ENCODE peak calls at places on chromosomes 16 and 17, in five cellular contexts. H is GM12878, W is upper lobe of left lung, N is HepG2, A is K562. Z is an unnamed sample.

GRCh38 chr16:648071-648785 is 937 bp upstream of the WDR90 start:
- ATAC-seq in H (peak), W (no peak), N (peak), A (no peak), Z (no peak)

GRCh38 chr17:67639555-67639954 is 78.2 kb upstream of the NOL11 start:
- ATAC-seq in H (no peak), W (no peak), N (peak), A (no peak), Z (no peak)

GRCh38 chr17:64085650-64086005 is 44.3 kb downstream of the ERN1 start:
- ATAC-seq in H (no peak), W (no peak), N (no peak), A (peak), Z (no peak)

GRCh38 chr16:49639739-49640388 is 216.0 kb downstream of the ZNF423 start:
- ATAC-seq in H (no peak), W (peak), N (peak), A (no peak), Z (peak)

GRCh38 chr16:11245988-11246387 is 10.0 kb downstream of the SOCS1 start:
- ATAC-seq in H (peak), W (no peak), N (no peak), A (no peak), Z (no peak)

GRCh38 chr17:79801156-79802038 is 4.5 kb upstream of the CBX8 start:
- ATAC-seq in H (no peak), W (no peak), N (peak), A (no peak), Z (no peak)

GRCh38 chr16:616771-617586 is 13.8 kb upstream of the WFIKKN1 start:
- ATAC-seq in H (no peak), W (peak), N (peak), A (no peak), Z (no peak)

GRCh38 chr16:88453217-88453531 is at the start of gene ZFPM1:
- ATAC-seq in H (no peak), W (no peak), N (peak), A (no peak), Z (no peak)

GRCh38 chr16:15988268-15989013 is 39.0 kb downstream of the ABCC1 start:
- ATAC-seq in H (no peak), W (no peak), N (no peak), A (peak), Z (peak)

GRCh38 chr16:24729967-24730815 is 740 bp downstream of the TNRC6A start:
- ATAC-seq in H (no peak), W (no peak), N (no peak), A (peak), Z (peak)

GRCh38 chr16:69741951-69742904 is 12.5 kb downstream of the NOB1 start:
- ATAC-seq in H (no peak), W (no peak), N (peak), A (no peak), Z (no peak)

DNA sequence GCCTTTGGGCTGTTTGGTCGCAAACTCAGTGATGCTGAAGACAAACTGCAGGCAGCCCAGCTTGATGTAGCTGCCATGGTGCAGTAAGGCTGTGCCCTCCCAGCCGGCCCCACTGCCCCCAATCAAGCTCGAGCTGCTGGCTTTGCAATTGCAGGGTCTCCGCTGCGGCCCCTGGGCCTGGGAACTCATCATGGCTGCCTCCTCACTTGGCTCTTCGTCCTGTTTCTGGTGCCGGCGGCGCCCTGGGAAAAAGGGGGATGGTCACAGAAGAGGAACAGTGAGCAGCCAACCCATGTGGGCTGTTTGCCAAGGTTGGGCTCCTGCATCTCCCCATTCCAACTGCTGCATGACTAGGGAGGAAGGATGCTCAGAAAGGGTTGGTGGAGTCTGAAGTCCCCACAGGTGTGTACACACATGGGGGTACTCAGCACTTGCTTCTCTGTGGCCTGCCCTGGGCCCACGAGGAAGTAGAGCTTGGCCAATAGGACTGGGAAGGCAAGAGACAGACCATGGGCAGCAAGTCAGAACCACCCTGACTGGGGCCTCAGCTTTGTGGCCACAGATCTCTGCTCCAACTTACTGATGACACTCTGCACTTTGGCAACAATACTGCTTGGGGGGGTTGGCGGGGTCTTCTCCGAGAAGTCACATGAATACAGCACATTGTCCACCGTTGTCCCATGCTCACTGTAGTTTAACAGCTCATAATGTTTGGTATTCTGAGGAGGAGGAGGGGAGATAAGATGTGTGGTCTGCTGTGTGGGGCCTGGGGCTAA is 3.6 kb upstream of the DHRS13 start:
- ATAC-seq in H (no peak), W (no peak), N (no peak), A (peak), Z (no peak)
- TF ChIP-seq CTCF in H (no peak), W (no peak), N (no peak), A (no peak), Z (no peak)

GRCh38 chr16:87365021-87365713 is 18.4 kb downstream of the FBXO31 start:
- ATAC-seq in H (no peak), W (no peak), N (no peak), A (no peak), Z (no peak)

GRCh38 chr16:87360862-87361610 is 22.5 kb downstream of the FBXO31 start:
- ATAC-seq in H (no peak), W (no peak), N (peak), A (no peak), Z (no peak)

GRCh38 chr16:87361916-87362619 is 21.5 kb downstream of the FBXO31 start:
- ATAC-seq in H (no peak), W (no peak), N (no peak), A (no peak), Z (no peak)

GRCh38 chr16:87366288-87366687 is 17.3 kb downstream of the FBXO31 start:
- ATAC-seq in H (no peak), W (no peak), N (peak), A (no peak), Z (no peak)

GRCh38 chr16:87363771-87364476 is 19.7 kb downstream of the FBXO31 start:
- ATAC-seq in H (no peak), W (peak), N (peak), A (peak), Z (peak)
- TF ChIP-seq POLR2AphosphoS5 in H (no peak), W (no peak), N (no peak), A (no peak), Z (no peak)

GRCh38 chr17:76382803-76383644 is 1.4 kb upstream of the SPHK1 start:
- ATAC-seq in H (peak), W (peak), N (peak), A (peak), Z (peak)
- TF ChIP-seq EP300 in H (no peak), W (no peak), N (no peak), A (no peak), Z (no peak)

DNA sequence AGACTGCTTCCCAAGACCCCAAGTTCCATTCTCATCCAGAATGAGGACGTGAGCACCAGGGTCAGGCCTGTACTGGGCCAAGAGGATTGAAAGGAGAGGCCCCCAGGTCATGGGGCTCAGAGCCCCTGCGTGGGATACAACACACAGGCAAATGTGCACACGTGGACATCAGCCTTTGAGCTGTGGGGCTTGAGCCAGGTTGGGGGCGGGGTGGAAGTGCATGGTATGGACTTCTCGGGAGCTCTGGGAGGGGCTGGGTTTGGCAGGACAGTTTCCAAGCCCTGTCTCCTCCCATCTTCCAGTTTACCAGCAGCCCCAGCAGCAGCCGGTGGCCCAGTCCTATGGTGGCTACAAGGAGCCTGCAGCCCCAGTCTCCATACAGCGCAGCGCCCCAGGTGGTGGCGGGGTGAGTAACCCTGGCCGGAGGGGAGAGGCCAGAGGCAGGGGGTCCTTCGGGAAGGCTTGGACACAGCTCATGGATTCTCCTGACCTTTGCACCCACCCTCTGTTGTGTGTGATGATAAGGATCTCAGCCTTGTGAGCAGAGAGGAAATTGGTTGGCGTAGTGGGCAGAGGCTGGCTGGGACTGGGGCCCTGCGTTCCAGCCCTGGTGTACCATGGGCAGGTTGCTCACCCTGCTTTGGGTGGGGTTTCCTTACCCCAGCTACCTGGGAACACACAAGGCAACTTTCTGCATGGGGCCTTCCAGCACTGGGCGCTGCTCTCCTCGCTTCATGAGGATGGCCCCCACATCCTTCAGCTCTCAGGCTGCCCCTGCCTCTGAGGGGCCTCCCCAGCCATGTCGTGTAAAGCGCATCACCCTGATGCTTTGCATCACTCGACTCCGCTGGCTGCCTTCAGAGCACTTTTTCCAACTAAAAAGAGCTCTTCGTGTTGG is 10.4 kb upstream of the LASP1NB start:
- ATAC-seq in H (no peak), W (no peak), N (peak), A (peak), Z (no peak)
- TF ChIP-seq CTCF in H (no peak), W (no peak), N (peak), A (peak), Z (no peak)

GRCh38 chr17:76744747-76745146 is 6.8 kb downstream of the MFSD11 start:
- ATAC-seq in H (peak), W (no peak), N (no peak), A (no peak), Z (no peak)

GRCh38 chr17:76748657-76749056 is 10.7 kb downstream of the MFSD11 start:
- ATAC-seq in H (no peak), W (no peak), N (no peak), A (no peak), Z (no peak)

GRCh38 chr17:76751416-76751993 is 13.6 kb downstream of the MFSD11 start:
- ATAC-seq in H (no peak), W (no peak), N (no peak), A (no peak), Z (no peak)

GRCh38 chr17:76752006-76752405 is 14.1 kb downstream of the MFSD11 start:
- ATAC-seq in H (no peak), W (no peak), N (no peak), A (no peak), Z (no peak)

DNA sequence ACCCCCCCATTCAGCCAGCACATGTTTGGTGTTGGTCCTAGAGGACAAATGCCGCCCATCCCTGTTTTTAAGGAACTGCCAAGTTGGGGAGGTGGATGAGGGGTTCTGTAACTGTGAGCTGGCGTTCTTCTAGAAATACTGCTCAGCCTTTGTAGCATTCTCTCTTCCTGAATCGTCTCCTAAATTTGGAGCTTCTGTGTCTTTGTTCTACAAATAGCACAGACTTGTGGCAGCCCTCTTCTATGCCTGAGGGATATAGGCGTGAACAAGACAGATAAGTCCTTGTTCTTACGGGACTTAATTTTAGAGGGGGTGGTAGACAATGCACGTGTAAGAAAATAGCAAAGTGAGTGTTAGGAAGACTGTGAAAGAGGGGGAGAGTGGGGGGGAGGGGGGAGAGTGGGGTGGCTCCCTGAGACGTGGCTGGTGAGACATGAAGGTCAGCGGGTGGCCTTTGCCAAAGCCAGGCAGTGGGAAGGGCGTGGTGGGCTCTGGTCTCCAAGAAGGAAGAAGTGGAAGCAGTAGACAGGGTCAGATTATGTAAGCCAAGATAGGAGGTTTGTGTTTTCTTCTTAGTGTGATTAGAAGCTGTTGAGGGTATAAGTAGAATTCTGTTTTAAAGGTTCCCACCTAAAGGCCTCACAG is 9.9 kb downstream of the MFSD11 start:
- ATAC-seq in H (no peak), W (no peak), N (no peak), A (no peak), Z (no peak)
- TF ChIP-seq POLR2AphosphoS5 in H (no peak), W (no peak), N (no peak), A (no peak), Z (no peak)

DNA sequence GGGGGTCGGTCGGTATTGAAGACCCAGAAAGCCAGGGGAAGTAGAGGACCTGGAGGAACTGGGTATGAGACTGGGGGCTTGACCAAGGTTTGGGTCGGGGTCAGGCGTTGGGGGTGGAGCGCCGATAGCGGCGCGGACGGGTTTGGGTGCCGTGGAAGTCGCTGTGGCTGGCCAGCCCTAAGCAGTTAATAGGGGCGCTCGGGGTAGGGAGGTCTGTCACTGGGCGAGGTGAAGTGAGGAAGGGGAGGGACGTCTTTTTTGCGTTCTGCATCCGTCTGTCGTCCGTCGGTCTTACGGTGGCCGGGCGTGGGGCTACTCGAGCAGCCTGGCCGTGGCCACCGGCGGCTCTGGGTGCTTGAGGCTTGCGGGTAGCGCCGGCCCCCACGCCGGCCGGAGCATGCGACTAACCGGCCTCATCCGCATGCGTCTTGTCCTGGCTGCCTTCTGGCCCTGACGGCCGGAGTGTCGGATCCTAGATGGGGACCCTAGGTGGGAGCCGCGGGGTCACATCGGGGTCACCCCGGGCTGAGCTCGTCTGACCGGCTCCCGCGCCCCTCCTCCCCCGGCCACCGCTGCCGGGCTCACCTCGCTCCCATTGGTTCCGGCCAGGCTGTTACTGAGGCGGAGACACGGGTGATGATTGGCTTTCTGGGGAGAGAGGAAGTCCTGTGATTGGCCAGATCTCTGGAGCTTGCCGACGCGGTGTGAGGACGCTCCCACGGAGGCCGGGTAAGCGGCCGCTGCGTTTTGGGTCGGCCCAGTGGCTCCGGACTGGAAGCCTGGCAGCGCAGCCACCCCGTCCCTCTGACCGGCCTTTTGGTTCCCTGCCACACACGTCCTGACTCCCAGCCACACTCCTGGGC is 10.3 kb upstream of the TMEM88 start:
- ATAC-seq in H (peak), W (peak), N (peak), A (peak), Z (peak)
- TF ChIP-seq EP300 in H (peak), W (no peak), N (no peak), A (no peak), Z (no peak)

GRCh38 chr17:55617441-55617840 is 105.2 kb downstream of the TMEM100 start:
- ATAC-seq in H (no peak), W (no peak), N (no peak), A (no peak), Z (peak)

GRCh38 chr17:55609737-55610201 is 98.5 kb upstream of the SMIM36 start:
- ATAC-seq in H (no peak), W (peak), N (no peak), A (no peak), Z (peak)

GRCh38 chr17:55620023-55620422 is 102.6 kb downstream of the TMEM100 start:
- ATAC-seq in H (no peak), W (no peak), N (no peak), A (no peak), Z (no peak)

GRCh38 chr17:55612691-55613141 is 101.5 kb upstream of the SMIM36 start:
- ATAC-seq in H (no peak), W (peak), N (no peak), A (no peak), Z (no peak)

GRCh38 chr17:55614061-55614460 is 102.8 kb upstream of the SMIM36 start:
- ATAC-seq in H (no peak), W (no peak), N (no peak), A (no peak), Z (no peak)
- TF ChIP-seq CTCF in H (no peak), W (no peak), N (no peak), A (no peak), Z (no peak)

GRCh38 chr17:4739122-4740024 is at the start of the genes CXCL16 and ZMYND15:
- ATAC-seq in H (peak), W (peak), N (peak), A (peak), Z (peak)
- TF ChIP-seq POLR2AphosphoS5 in H (no peak), W (no peak), N (no peak), A (no peak), Z (peak)

DNA sequence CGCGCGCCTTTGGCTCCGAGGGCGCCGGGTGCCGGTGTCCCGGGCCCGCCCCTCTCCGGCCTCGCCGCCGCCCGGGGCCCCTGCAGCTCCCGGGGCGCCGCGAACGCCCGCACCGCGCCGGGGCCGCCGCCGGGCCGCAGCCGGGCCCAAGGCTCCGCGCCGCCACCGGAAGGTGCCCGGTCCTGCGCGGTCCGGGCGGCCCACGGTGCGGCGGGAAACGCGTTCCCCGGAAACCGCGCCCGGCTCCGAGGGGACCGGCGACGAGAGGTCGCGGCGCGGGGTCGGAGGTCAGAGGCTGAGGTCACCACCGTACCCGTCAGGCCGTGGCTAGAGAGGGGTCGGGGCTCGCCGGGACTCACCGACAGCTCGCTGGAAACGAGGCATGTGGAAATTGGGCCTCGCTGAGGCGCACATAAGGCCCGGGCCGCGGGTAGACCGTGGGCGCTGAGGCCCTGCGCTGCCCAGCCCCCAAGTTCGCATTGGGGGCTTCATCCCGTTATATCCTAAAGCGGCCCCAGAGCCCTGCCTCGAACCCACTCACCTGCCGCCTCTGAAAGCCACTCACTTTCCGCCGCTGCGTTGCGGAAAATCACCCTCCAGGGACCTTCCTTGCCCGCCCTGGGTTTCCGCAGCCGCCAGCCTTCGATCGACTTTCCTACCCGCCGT is at the start of gene DUS1L:
- ATAC-seq in H (peak), W (peak), N (peak), A (peak), Z (peak)
- TF ChIP-seq EP300 in H (no peak), W (no peak), N (peak), A (peak), Z (no peak)

GRCh38 chr16:5220705-5221104 is 123.1 kb upstream of the EEF2KMT start:
- ATAC-seq in H (no peak), W (no peak), N (no peak), A (no peak), Z (no peak)
- TF ChIP-seq CTCF in H (no peak), W (no peak), N (no peak), A (no peak), Z (no peak)

Z was measured in gastroesophageal sphincter.